ENCODE peak calls at places on chromosomes 5 and 9, in five cellular contexts. One of them, this sample, is unnamed.

GRCh38 chr5:76782444-76782843 is 36.4 kb upstream of the F2RL1 start:
- DNase-seq in fibroblast of gingiva: no peak
- DNase-seq in NCI-H510A: no peak
- DNase-seq in anterior cingulate cortex: no peak
- DNase-seq in amniotic stem cell: no peak
- DNase-seq in this sample: no peak

GRCh38 chr5:74266132-74266531 is 374.4 kb downstream of the ENC1 start:
- DNase-seq in fibroblast of gingiva: no peak
- DNase-seq in NCI-H510A: no peak
- DNase-seq in anterior cingulate cortex: no peak
- DNase-seq in amniotic stem cell: no peak
- DNase-seq in this sample: no peak

GRCh38 chr5:171419663-171420428 is 399 bp downstream of the FGF18 start:
- DNase-seq in fibroblast of gingiva: peak
- DNase-seq in NCI-H510A: peak
- DNase-seq in anterior cingulate cortex: no peak
- DNase-seq in amniotic stem cell: no peak
- DNase-seq in this sample: no peak

GRCh38 chr9:113650207-113651131 is 186.9 kb downstream of the RGS3 start:
- DNase-seq in fibroblast of gingiva: peak
- DNase-seq in NCI-H510A: peak
- DNase-seq in anterior cingulate cortex: no peak
- DNase-seq in amniotic stem cell: peak
- DNase-seq in this sample: peak

GRCh38 chr5:95717439-95717838 is 13.7 kb upstream of the RHOBTB3 start:
- DNase-seq in fibroblast of gingiva: no peak
- DNase-seq in NCI-H510A: no peak
- DNase-seq in anterior cingulate cortex: no peak
- DNase-seq in amniotic stem cell: no peak
- DNase-seq in this sample: no peak

GRCh38 chr5:94855543-94855942 is 237.1 kb downstream of the SLF1 start:
- DNase-seq in fibroblast of gingiva: no peak
- DNase-seq in NCI-H510A: no peak
- DNase-seq in anterior cingulate cortex: no peak
- DNase-seq in amniotic stem cell: no peak
- DNase-seq in this sample: no peak

GRCh38 chr9:21102311-21102710 is 24.6 kb upstream of the IFNB1 start:
- DNase-seq in fibroblast of gingiva: peak
- DNase-seq in NCI-H510A: no peak
- DNase-seq in anterior cingulate cortex: no peak
- DNase-seq in amniotic stem cell: no peak
- DNase-seq in this sample: no peak

GRCh38 chr5:141560141-141560540 is 58.7 kb downstream of the DIAPH1 start:
- DNase-seq in fibroblast of gingiva: no peak
- DNase-seq in NCI-H510A: no peak
- DNase-seq in anterior cingulate cortex: no peak
- DNase-seq in amniotic stem cell: no peak
- DNase-seq in this sample: no peak

GRCh38 chr5:2582106-2582505 is 169.4 kb downstream of the IRX2 start:
- DNase-seq in fibroblast of gingiva: no peak
- DNase-seq in NCI-H510A: no peak
- DNase-seq in anterior cingulate cortex: no peak
- DNase-seq in amniotic stem cell: no peak
- DNase-seq in this sample: no peak

GRCh38 chr9:22026696-22027095 is 17.6 kb upstream of the CDKN2B start:
- DNase-seq in fibroblast of gingiva: no peak
- DNase-seq in NCI-H510A: no peak
- DNase-seq in anterior cingulate cortex: no peak
- DNase-seq in amniotic stem cell: no peak
- DNase-seq in this sample: no peak

GRCh38 chr5:126377444-126377843 is 45.8 kb upstream of the GRAMD2B start:
- DNase-seq in fibroblast of gingiva: no peak
- DNase-seq in NCI-H510A: no peak
- DNase-seq in anterior cingulate cortex: no peak
- DNase-seq in amniotic stem cell: no peak
- DNase-seq in this sample: no peak

GRCh38 chr9:125460883-125461475 is 199.4 kb downstream of the GAPVD1 start:
- DNase-seq in fibroblast of gingiva: peak
- DNase-seq in NCI-H510A: no peak
- DNase-seq in anterior cingulate cortex: no peak
- DNase-seq in amniotic stem cell: no peak
- DNase-seq in this sample: no peak

GRCh38 chr9:99143661-99144060 is 38.7 kb downstream of the TGFBR1 start:
- DNase-seq in fibroblast of gingiva: no peak
- DNase-seq in NCI-H510A: no peak
- DNase-seq in anterior cingulate cortex: no peak
- DNase-seq in amniotic stem cell: no peak
- DNase-seq in this sample: no peak

GRCh38 chr5:149432861-149433462 is 53.9 kb upstream of the IL17B start:
- DNase-seq in fibroblast of gingiva: no peak
- DNase-seq in NCI-H510A: no peak
- DNase-seq in anterior cingulate cortex: no peak
- DNase-seq in amniotic stem cell: no peak
- DNase-seq in this sample: no peak

GRCh38 chr5:83244516-83244915 is 167.2 kb downstream of the XRCC4 start:
- DNase-seq in fibroblast of gingiva: no peak
- DNase-seq in NCI-H510A: no peak
- DNase-seq in anterior cingulate cortex: no peak
- DNase-seq in amniotic stem cell: no peak
- DNase-seq in this sample: no peak

GRCh38 chr5:108655750-108656450 is 91.8 kb upstream of the FER start:
- DNase-seq in fibroblast of gingiva: peak
- DNase-seq in NCI-H510A: no peak
- DNase-seq in anterior cingulate cortex: no peak
- DNase-seq in amniotic stem cell: no peak
- DNase-seq in this sample: no peak

GRCh38 chr9:99823392-99824377 is 2.0 kb downstream of the NR4A3 start:
- DNase-seq in fibroblast of gingiva: peak
- DNase-seq in NCI-H510A: no peak
- DNase-seq in anterior cingulate cortex: peak
- DNase-seq in amniotic stem cell: peak
- DNase-seq in this sample: no peak

GRCh38 chr5:79256563-79256962 is 20.6 kb downstream of the JMY start:
- DNase-seq in fibroblast of gingiva: no peak
- DNase-seq in NCI-H510A: no peak
- DNase-seq in anterior cingulate cortex: no peak
- DNase-seq in amniotic stem cell: no peak
- DNase-seq in this sample: no peak

GRCh38 chr5:150319484-150319790 is 16.7 kb upstream of the ARSI start:
- DNase-seq in fibroblast of gingiva: no peak
- DNase-seq in NCI-H510A: no peak
- DNase-seq in anterior cingulate cortex: no peak
- DNase-seq in amniotic stem cell: no peak
- DNase-seq in this sample: no peak

GRCh38 chr9:69322256-69322655 is 2.8 kb upstream of the ENTREP1 start:
- DNase-seq in fibroblast of gingiva: no peak
- DNase-seq in NCI-H510A: no peak
- DNase-seq in anterior cingulate cortex: no peak
- DNase-seq in amniotic stem cell: no peak
- DNase-seq in this sample: no peak

GRCh38 chr5:127585661-127586060 is 63.2 kb upstream of the CTXN3 start:
- DNase-seq in fibroblast of gingiva: no peak
- DNase-seq in NCI-H510A: no peak
- DNase-seq in anterior cingulate cortex: no peak
- DNase-seq in amniotic stem cell: no peak
- DNase-seq in this sample: no peak

GRCh38 chr5:44001675-44002380 is 387.4 kb downstream of the FGF10 start:
- DNase-seq in fibroblast of gingiva: peak
- DNase-seq in NCI-H510A: no peak
- DNase-seq in anterior cingulate cortex: no peak
- DNase-seq in amniotic stem cell: no peak
- DNase-seq in this sample: no peak

GRCh38 chr9:88303785-88304495 is 84.3 kb upstream of the SPIN1 start:
- DNase-seq in fibroblast of gingiva: no peak
- DNase-seq in NCI-H510A: no peak
- DNase-seq in anterior cingulate cortex: no peak
- DNase-seq in amniotic stem cell: no peak
- DNase-seq in this sample: no peak

GRCh38 chr9:96486351-96487029 is 36.5 kb downstream of the HABP4 start:
- DNase-seq in fibroblast of gingiva: peak
- DNase-seq in NCI-H510A: no peak
- DNase-seq in anterior cingulate cortex: peak
- DNase-seq in amniotic stem cell: peak
- DNase-seq in this sample: no peak

GRCh38 chr5:163916376-163916775 is 411.0 kb downstream of the MAT2B start:
- DNase-seq in fibroblast of gingiva: no peak
- DNase-seq in NCI-H510A: no peak
- DNase-seq in anterior cingulate cortex: peak
- DNase-seq in amniotic stem cell: no peak
- DNase-seq in this sample: no peak

GRCh38 chr5:5078009-5078897 is 61.9 kb upstream of the ADAMTS16 start:
- DNase-seq in fibroblast of gingiva: no peak
- DNase-seq in NCI-H510A: no peak
- DNase-seq in anterior cingulate cortex: no peak
- DNase-seq in amniotic stem cell: no peak
- DNase-seq in this sample: no peak

GRCh38 chr9:123425836-123426365 is 69.9 kb downstream of the CRB2 start:
- DNase-seq in fibroblast of gingiva: no peak
- DNase-seq in NCI-H510A: no peak
- DNase-seq in anterior cingulate cortex: no peak
- DNase-seq in amniotic stem cell: no peak
- DNase-seq in this sample: no peak

GRCh38 chr5:82259172-82259800 is 18.9 kb downstream of the RPS23 start:
- DNase-seq in fibroblast of gingiva: peak
- DNase-seq in NCI-H510A: no peak
- DNase-seq in anterior cingulate cortex: no peak
- DNase-seq in amniotic stem cell: peak
- DNase-seq in this sample: no peak

GRCh38 chr5:172828911-172829431 is 5.1 kb upstream of the ERGIC1 start:
- DNase-seq in fibroblast of gingiva: no peak
- DNase-seq in NCI-H510A: no peak
- DNase-seq in anterior cingulate cortex: no peak
- DNase-seq in amniotic stem cell: no peak
- DNase-seq in this sample: no peak

GRCh38 chr9:6805532-6805931 is 47.8 kb downstream of the KDM4C start:
- DNase-seq in fibroblast of gingiva: peak
- DNase-seq in NCI-H510A: no peak
- DNase-seq in anterior cingulate cortex: no peak
- DNase-seq in amniotic stem cell: no peak
- DNase-seq in this sample: no peak

GRCh38 chr9:129311638-129312037 is 133.6 kb upstream of the IER5L start:
- DNase-seq in fibroblast of gingiva: no peak
- DNase-seq in NCI-H510A: no peak
- DNase-seq in anterior cingulate cortex: no peak
- DNase-seq in amniotic stem cell: no peak
- DNase-seq in this sample: no peak

GRCh38 chr5:158967566-158967965 is 132.2 kb downstream of the EBF1 start:
- DNase-seq in fibroblast of gingiva: peak
- DNase-seq in NCI-H510A: no peak
- DNase-seq in anterior cingulate cortex: no peak
- DNase-seq in amniotic stem cell: no peak
- DNase-seq in this sample: no peak

GRCh38 chr9:126614455-126615248 is 924 bp downstream of the LMX1B start:
- DNase-seq in fibroblast of gingiva: no peak
- DNase-seq in NCI-H510A: no peak
- DNase-seq in anterior cingulate cortex: no peak
- DNase-seq in amniotic stem cell: no peak
- DNase-seq in this sample: no peak

GRCh38 chr5:37495668-37496067 is 116.5 kb downstream of the WDR70 start:
- DNase-seq in fibroblast of gingiva: peak
- DNase-seq in NCI-H510A: no peak
- DNase-seq in anterior cingulate cortex: no peak
- DNase-seq in amniotic stem cell: peak
- DNase-seq in this sample: no peak

GRCh38 chr9:76302543-76302942 is 91.7 kb downstream of the RFK start:
- DNase-seq in fibroblast of gingiva: no peak
- DNase-seq in NCI-H510A: no peak
- DNase-seq in anterior cingulate cortex: no peak
- DNase-seq in amniotic stem cell: no peak
- DNase-seq in this sample: no peak

This sample was measured in SHP77 treated with DMSO at 0.1 percent for 48 hours.